ENCODE peak calls at places on chromosomes 4 and X, in five cellular contexts. C, J, I, D and B are unnamed samples.

GRCh38 chr4:186021461-186022167 is 47.3 kb upstream of the TLR3 start:
- DNase-seq in I (peak), C (no peak), D (no peak), J (no peak), B (peak)

GRCh38 chr4:53185853-53186590 is 179.8 kb downstream of the SCFD2 start:
- DNase-seq in C (no peak), I (no peak), D (no peak), J (no peak), B (peak)

GRCh38 chr4:41882622-41883347 is 52.4 kb upstream of the TMEM33 start:
- DNase-seq in C (peak), I (peak), D (peak), J (no peak), B (peak)

GRCh38 chr4:13844740-13845139 is 217.2 kb upstream of the BOD1L1 start:
- DNase-seq in I (no peak), J (no peak), C (no peak), D (no peak), B (no peak)

GRCh38 chr4:124530464-124531077 is 182.0 kb downstream of the ANKRD50 start:
- DNase-seq in D (no peak), I (no peak), C (no peak), J (no peak), B (no peak)

GRCh38 chrX:139890991-139891700 is 41.7 kb downstream of the ATP11C start:
- DNase-seq in I (no peak), C (no peak), J (no peak), D (no peak), B (peak)

GRCh38 chr4:87251104-87251503 is 30.7 kb upstream of the KLHL8 start:
- DNase-seq in C (no peak), J (no peak), D (no peak), I (no peak), B (peak)

GRCh38 chrX:136067946-136068345 is 79.4 kb upstream of the FHL1 start:
- DNase-seq in I (no peak), C (no peak), J (no peak), D (no peak), B (peak)

GRCh38 chr4:160375746-160376452 is 1273.0 kb downstream of the RAPGEF2 start:
- DNase-seq in D (no peak), C (no peak), I (no peak), J (no peak), B (peak)

GRCh38 chr4:4248885-4249203 is 821 bp upstream of the TMEM128 start:
- DNase-seq in J (no peak), I (no peak), C (no peak), D (no peak), B (no peak)

GRCh38 chrX:103919336-103919682 is 43.1 kb upstream of the TMSB15B start:
- DNase-seq in I (no peak), J (no peak), C (no peak), D (no peak), B (peak)

GRCh38 chr4:153205757-153206156 is 1.5 kb downstream of the TRIM2 start:
- DNase-seq in J (no peak), I (no peak), C (no peak), D (no peak), B (peak)

GRCh38 chrX:56728752-56729151 is 291 bp upstream of the NBDY start:
- DNase-seq in C (no peak), D (peak), J (no peak), I (peak), B (peak)

GRCh38 chrX:86103061-86103460 is 45.2 kb upstream of the DACH2 start:
- DNase-seq in D (no peak), I (no peak), C (no peak), J (no peak), B (no peak)

GRCh38 chr4:102758241-102758871 is 2.4 kb downstream of the MANBA start:
- DNase-seq in C (no peak), J (no peak), I (no peak), D (no peak), B (no peak)

GRCh38 chr4:125316391-125316780 is 1.6 kb downstream of the FAT4 start:
- DNase-seq in D (peak), C (no peak), J (no peak), I (peak), B (no peak)

GRCh38 chr4:27066591-27066990 is 205.9 kb downstream of the STIM2 start:
- DNase-seq in J (no peak), I (no peak), C (no peak), D (no peak), B (no peak)

GRCh38 chr4:20317424-20317985 is 65.8 kb downstream of the SLIT2 start:
- DNase-seq in D (no peak), I (no peak), J (no peak), C (no peak), B (no peak)

GRCh38 chrX:152895724-152896420 is 2.0 kb upstream of the ZNF185 start:
- DNase-seq in I (no peak), C (no peak), J (no peak), D (no peak), B (no peak)

GRCh38 chr4:157576671-157577070 is 356.1 kb downstream of the GRIA2 start:
- DNase-seq in C (no peak), I (no peak), J (no peak), D (no peak), B (no peak)

GRCh38 chr4:7907142-7907541 is 32.5 kb downstream of the AFAP1 start:
- DNase-seq in C (no peak), D (no peak), I (no peak), J (no peak), B (no peak)

GRCh38 chr4:39591290-39591689 is 47.4 kb downstream of the SMIM14 start:
- DNase-seq in I (no peak), D (no peak), C (no peak), J (no peak), B (no peak)

GRCh38 chrX:2928127-2928582 is 984 bp downstream of the ARSD start:
- DNase-seq in I (peak), J (no peak), C (no peak), D (peak), B (no peak)

GRCh38 chr4:95371457-95372179 is 177.2 kb downstream of the UNC5C start:
- DNase-seq in D (no peak), C (no peak), J (no peak), I (no peak), B (peak)

GRCh38 chrX:74492720-74493201 is 71.5 kb downstream of the SLC16A2 start:
- DNase-seq in J (no peak), I (peak), C (no peak), D (peak), B (no peak)

GRCh38 chr4:184648220-184649025 is 824 bp downstream of the CASP3 start:
- DNase-seq in C (no peak), D (peak), I (peak), J (no peak), B (peak)

GRCh38 chr4:152515678-152516077 is 20.2 kb downstream of the FBXW7 start:
- DNase-seq in I (no peak), D (no peak), J (no peak), C (no peak), B (peak)

GRCh38 chrX:2351999-2352995 is 148.5 kb downstream of the DHRSX start:
- DNase-seq in I (no peak), C (no peak), J (peak), D (no peak), B (peak)

GRCh38 chr4:7015383-7016035 is 27.7 kb upstream of the TADA2B start:
- DNase-seq in J (no peak), I (no peak), C (no peak), D (no peak), B (no peak)